ENCODE peak calls at places on chromosome 18, in eight cellular contexts. One of them, this sample, is unnamed. For H3K4me1, the result is how much of the 10 kb centered on the place peaks cover.

GRCh38 chr18:50744253-50744652 is 75.6 kb downstream of the MRO start:
- DNase-seq in HepG2: no peak
- DNase-seq in A549: no peak
- DNase-seq in body of pancreas: no peak
- DNase-seq in hepatocyte: no peak
- DNase-seq in pancreas: no peak
- DNase-seq in esophagus muscularis mucosa: no peak
- DNase-seq in uterus: no peak
- DNase-seq in this sample: no peak

GRCh38 chr18:63470751-63471150 is 6.0 kb upstream of the SERPINB5 start:
- DNase-seq in HepG2: no peak
- DNase-seq in A549: no peak
- DNase-seq in body of pancreas: no peak
- DNase-seq in hepatocyte: no peak
- DNase-seq in pancreas: no peak
- DNase-seq in esophagus muscularis mucosa: peak
- DNase-seq in uterus: no peak
- DNase-seq in this sample: no peak

GRCh38 chr18:3983351-3983969 is 471.6 kb downstream of the DLGAP1 start:
- DNase-seq in HepG2: no peak
- DNase-seq in A549: peak
- DNase-seq in body of pancreas: no peak
- DNase-seq in hepatocyte: no peak
- DNase-seq in pancreas: no peak
- DNase-seq in esophagus muscularis mucosa: no peak
- DNase-seq in uterus: no peak
- DNase-seq in this sample: no peak

GRCh38 chr18:35508746-35509338 is 11.1 kb upstream of the INO80C start:
- DNase-seq in HepG2: no peak
- DNase-seq in A549: no peak
- DNase-seq in body of pancreas: no peak
- DNase-seq in hepatocyte: no peak
- DNase-seq in pancreas: no peak
- DNase-seq in esophagus muscularis mucosa: peak
- DNase-seq in uterus: no peak
- DNase-seq in this sample: no peak

GRCh38 chr18:39481281-39481680 is 1915.7 kb upstream of the CELF4 start:
- DNase-seq in HepG2: no peak
- DNase-seq in A549: no peak
- DNase-seq in body of pancreas: no peak
- DNase-seq in hepatocyte: no peak
- DNase-seq in pancreas: no peak
- DNase-seq in esophagus muscularis mucosa: no peak
- DNase-seq in uterus: no peak
- DNase-seq in this sample: no peak

GRCh38 chr18:63831080-63831788 is 56.0 kb downstream of the SERPINB7 start:
- DNase-seq in HepG2: no peak
- DNase-seq in A549: no peak
- DNase-seq in body of pancreas: no peak
- DNase-seq in hepatocyte: no peak
- DNase-seq in pancreas: no peak
- DNase-seq in esophagus muscularis mucosa: no peak
- DNase-seq in uterus: no peak
- DNase-seq in this sample: no peak

GRCh38 chr18:26721876-26722581 is 143.5 kb downstream of the AQP4 start:
- DNase-seq in HepG2: no peak
- DNase-seq in A549: no peak
- DNase-seq in body of pancreas: no peak
- DNase-seq in hepatocyte: no peak
- DNase-seq in pancreas: no peak
- DNase-seq in esophagus muscularis mucosa: peak
- DNase-seq in uterus: no peak
- DNase-seq in this sample: no peak

GRCh38 chr18:32271649-32272324 is 81.9 kb downstream of the MEP1B start:
- DNase-seq in HepG2: peak
- DNase-seq in A549: peak
- DNase-seq in body of pancreas: peak
- DNase-seq in hepatocyte: peak
- DNase-seq in pancreas: peak
- DNase-seq in esophagus muscularis mucosa: no peak
- DNase-seq in uterus: no peak
- DNase-seq in this sample: no peak

GRCh38 chr18:24695168-24695567 is 234.7 kb downstream of the HRH4 start:
- DNase-seq in HepG2: no peak
- DNase-seq in A549: no peak
- DNase-seq in body of pancreas: no peak
- DNase-seq in hepatocyte: peak
- DNase-seq in pancreas: no peak
- DNase-seq in esophagus muscularis mucosa: no peak
- DNase-seq in uterus: no peak
- DNase-seq in this sample: no peak

DNA sequence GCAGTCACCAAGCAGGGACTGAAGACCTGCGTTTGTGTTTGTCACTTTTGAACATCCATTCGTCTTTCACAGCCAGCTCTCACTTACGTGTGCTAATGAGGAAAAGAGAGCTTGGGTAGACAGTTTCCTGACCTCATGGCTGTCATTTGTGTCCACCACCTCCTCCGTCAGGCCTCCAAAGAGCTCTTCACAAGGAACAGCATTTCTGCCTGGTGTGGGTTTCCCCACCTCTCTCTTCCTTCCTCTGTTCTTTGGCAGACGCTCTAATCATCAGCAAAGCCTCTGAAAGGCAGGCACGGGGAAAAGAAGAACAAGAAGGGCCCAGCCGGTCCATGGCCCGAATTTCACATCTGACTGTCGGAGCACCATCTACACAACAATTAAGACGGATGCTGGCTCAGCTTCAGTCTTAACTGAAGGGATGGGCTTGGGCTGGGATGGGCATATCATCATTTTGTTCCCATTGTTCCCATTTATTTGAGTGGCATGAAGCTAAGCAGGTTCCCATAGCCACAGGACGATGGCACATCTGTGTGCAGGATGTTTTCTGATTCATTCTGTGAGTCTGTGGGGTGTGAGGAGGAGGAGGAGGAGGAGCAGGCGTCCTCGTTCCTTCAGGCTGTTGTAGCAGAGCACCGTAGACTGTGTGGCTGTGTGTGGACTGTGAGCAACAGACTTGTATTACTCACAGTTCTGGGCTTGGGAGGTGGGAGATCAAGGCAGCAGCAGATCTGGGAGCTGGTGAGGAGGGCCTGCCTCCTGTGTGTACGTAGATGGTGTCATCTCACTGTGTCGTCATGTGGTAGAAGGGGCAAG is 66.4 kb downstream of the TSHZ1 start:
- DNase-seq in HepG2: no peak
- DNase-seq in A549: no peak
- DNase-seq in body of pancreas: no peak
- DNase-seq in hepatocyte: no peak
- DNase-seq in pancreas: no peak
- DNase-seq in esophagus muscularis mucosa: no peak
- DNase-seq in uterus: no peak
- DNase-seq in this sample: no peak
- H3K4me3 ChIP-seq in HepG2: no peak
- H3K4me3 ChIP-seq in A549: no peak
- H3K4me3 ChIP-seq in body of pancreas: no peak
- H3K4me3 ChIP-seq in hepatocyte: no peak
- H3K4me3 ChIP-seq in pancreas: no peak
- H3K4me3 ChIP-seq in esophagus muscularis mucosa: no peak
- H3K4me3 ChIP-seq in uterus: no peak
- H3K4me3 ChIP-seq in this sample: no peak

GRCh38 chr18:37422116-37422515 is 143.5 kb downstream of the CELF4 start:
- DNase-seq in HepG2: no peak
- DNase-seq in A549: no peak
- DNase-seq in body of pancreas: no peak
- DNase-seq in hepatocyte: no peak
- DNase-seq in pancreas: no peak
- DNase-seq in esophagus muscularis mucosa: no peak
- DNase-seq in uterus: no peak
- DNase-seq in this sample: no peak
- H3K4me1 ChIP-seq in HepG2: under half
- H3K4me1 ChIP-seq in A549: under half
- H3K4me1 ChIP-seq in body of pancreas: under half
- H3K4me1 ChIP-seq in hepatocyte: under half
- H3K4me1 ChIP-seq in pancreas: under half
- H3K4me1 ChIP-seq in esophagus muscularis mucosa: under half
- H3K4me1 ChIP-seq in uterus: under half
- H3K4me1 ChIP-seq in this sample: under half

GRCh38 chr18:34350778-34351177 is 126.1 kb upstream of the NOL4 start:
- DNase-seq in HepG2: no peak
- DNase-seq in A549: no peak
- DNase-seq in body of pancreas: no peak
- DNase-seq in hepatocyte: no peak
- DNase-seq in pancreas: no peak
- DNase-seq in esophagus muscularis mucosa: no peak
- DNase-seq in uterus: no peak
- DNase-seq in this sample: peak

GRCh38 chr18:34342960-34343359 is 118.2 kb upstream of the NOL4 start:
- DNase-seq in HepG2: no peak
- DNase-seq in A549: no peak
- DNase-seq in body of pancreas: no peak
- DNase-seq in hepatocyte: no peak
- DNase-seq in pancreas: no peak
- DNase-seq in esophagus muscularis mucosa: no peak
- DNase-seq in uterus: no peak
- DNase-seq in this sample: no peak

DNA sequence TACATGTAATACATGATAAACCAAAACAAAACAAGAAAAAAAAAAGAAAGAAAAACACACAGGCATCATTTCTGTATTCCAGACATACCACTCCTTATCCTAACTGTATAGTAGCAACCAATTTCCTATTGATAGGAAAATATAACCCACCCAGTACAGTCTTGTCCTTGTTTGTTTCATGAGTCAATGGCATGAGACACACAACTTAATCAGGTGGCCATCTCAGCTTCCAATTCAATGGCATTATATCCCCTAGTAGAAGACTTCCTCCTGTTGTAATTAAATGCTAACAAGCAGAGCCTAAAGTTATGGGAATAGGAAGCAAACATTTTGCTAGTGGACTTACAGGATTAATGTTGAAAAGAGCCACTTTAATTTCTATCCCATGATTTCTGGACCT is 121.0 kb upstream of the NOL4 start:
- DNase-seq in HepG2: no peak
- DNase-seq in A549: no peak
- DNase-seq in body of pancreas: no peak
- DNase-seq in hepatocyte: no peak
- DNase-seq in pancreas: no peak
- DNase-seq in esophagus muscularis mucosa: no peak
- DNase-seq in uterus: no peak
- DNase-seq in this sample: no peak
- H3K4me3 ChIP-seq in HepG2: no peak
- H3K4me3 ChIP-seq in A549: no peak
- H3K4me3 ChIP-seq in body of pancreas: no peak
- H3K4me3 ChIP-seq in hepatocyte: no peak
- H3K4me3 ChIP-seq in pancreas: no peak
- H3K4me3 ChIP-seq in esophagus muscularis mucosa: no peak
- H3K4me3 ChIP-seq in uterus: no peak
- H3K4me3 ChIP-seq in this sample: no peak

DNA sequence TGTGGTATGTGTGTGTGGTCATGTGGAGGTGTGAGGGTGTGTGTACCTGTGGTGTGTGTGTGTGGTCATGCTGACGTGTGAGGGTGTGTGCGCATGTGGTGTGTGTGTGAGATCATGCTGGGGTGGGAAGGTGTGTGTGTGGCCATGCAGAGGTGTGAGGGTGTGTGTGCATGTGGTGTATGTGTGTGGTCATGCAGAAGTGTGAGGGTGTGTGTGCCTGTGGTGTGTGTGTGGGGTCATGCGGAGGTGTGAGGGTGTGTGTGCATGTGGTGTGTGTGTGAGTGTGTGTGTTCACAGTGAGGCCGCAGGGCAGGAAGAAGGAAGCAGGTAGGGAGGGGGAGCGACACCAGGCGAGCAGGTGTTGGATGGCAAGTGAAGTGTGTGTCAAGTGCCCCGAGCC is 259.0 kb downstream of the LOXHD1 start:
- DNase-seq in HepG2: no peak
- DNase-seq in A549: no peak
- DNase-seq in body of pancreas: no peak
- DNase-seq in hepatocyte: no peak
- DNase-seq in pancreas: no peak
- DNase-seq in esophagus muscularis mucosa: no peak
- DNase-seq in uterus: no peak
- DNase-seq in this sample: no peak
- H3K4me1 ChIP-seq in HepG2: under half
- H3K4me1 ChIP-seq in A549: under half
- H3K4me1 ChIP-seq in body of pancreas: under half
- H3K4me1 ChIP-seq in hepatocyte: under half
- H3K4me1 ChIP-seq in pancreas: under half
- H3K4me1 ChIP-seq in esophagus muscularis mucosa: under half
- H3K4me1 ChIP-seq in uterus: under half
- H3K4me1 ChIP-seq in this sample: under half

GRCh38 chr18:12288406-12288762 is 19.7 kb upstream of the TUBB6 start:
- DNase-seq in HepG2: no peak
- DNase-seq in A549: no peak
- DNase-seq in body of pancreas: no peak
- DNase-seq in hepatocyte: no peak
- DNase-seq in pancreas: no peak
- DNase-seq in esophagus muscularis mucosa: no peak
- DNase-seq in uterus: no peak
- DNase-seq in this sample: no peak
- H3K4me3 ChIP-seq in HepG2: peak
- H3K4me3 ChIP-seq in A549: peak
- H3K4me3 ChIP-seq in body of pancreas: no peak
- H3K4me3 ChIP-seq in hepatocyte: peak
- H3K4me3 ChIP-seq in pancreas: peak
- H3K4me3 ChIP-seq in esophagus muscularis mucosa: peak
- H3K4me3 ChIP-seq in uterus: peak
- H3K4me3 ChIP-seq in this sample: peak

GRCh38 chr18:70273021-70273420 is 15.8 kb upstream of the SOCS6 start:
- DNase-seq in HepG2: no peak
- DNase-seq in A549: no peak
- DNase-seq in body of pancreas: no peak
- DNase-seq in hepatocyte: no peak
- DNase-seq in pancreas: no peak
- DNase-seq in esophagus muscularis mucosa: no peak
- DNase-seq in uterus: no peak
- DNase-seq in this sample: no peak

GRCh38 chr18:70276416-70277145 is 12.3 kb upstream of the SOCS6 start:
- DNase-seq in HepG2: no peak
- DNase-seq in A549: no peak
- DNase-seq in body of pancreas: no peak
- DNase-seq in hepatocyte: no peak
- DNase-seq in pancreas: no peak
- DNase-seq in esophagus muscularis mucosa: no peak
- DNase-seq in uterus: no peak
- DNase-seq in this sample: no peak

GRCh38 chr18:70271742-70272141 is 17.1 kb upstream of the SOCS6 start:
- DNase-seq in HepG2: no peak
- DNase-seq in A549: no peak
- DNase-seq in body of pancreas: no peak
- DNase-seq in hepatocyte: no peak
- DNase-seq in pancreas: no peak
- DNase-seq in esophagus muscularis mucosa: no peak
- DNase-seq in uterus: no peak
- DNase-seq in this sample: no peak
- H3K4me1 ChIP-seq in HepG2: under half
- H3K4me1 ChIP-seq in A549: under half
- H3K4me1 ChIP-seq in body of pancreas: under half
- H3K4me1 ChIP-seq in hepatocyte: under half
- H3K4me1 ChIP-seq in pancreas: under half
- H3K4me1 ChIP-seq in esophagus muscularis mucosa: under half
- H3K4me1 ChIP-seq in uterus: under half
- H3K4me1 ChIP-seq in this sample: under half